ENCODE peak calls at places on chromosomes 1 and 21, in five cellular contexts. U, N, C, W and Q are unnamed samples.

GRCh38 chr1:29332204-29332603 is 95.9 kb downstream of the PTPRU start:
- DNase-seq in U (no peak), N (peak; percentile 26), C (peak; percentile 24), W (peak; percentile 22), Q (peak; percentile 52)

GRCh38 chr1:67041836-67042503 is 12.0 kb downstream of the SLC35D1 start:
- DNase-seq in U (no peak), N (no peak), C (no peak), W (no peak), Q (no peak)

GRCh38 chr1:78301141-78301540 is 189.6 kb upstream of the PTGFR start:
- DNase-seq in U (no peak), N (no peak), C (no peak), W (no peak), Q (no peak)

GRCh38 chr21:35229290-35229689 is 180.2 kb upstream of the RUNX1 start:
- DNase-seq in U (no peak), N (no peak), C (no peak), W (no peak), Q (no peak)

GRCh38 chr1:181014431-181015257 is 8.0 kb downstream of the STX6 start:
- DNase-seq in U (no peak), N (no peak), C (no peak), W (no peak), Q (no peak)

GRCh38 chr1:31548899-31549806 is 27.2 kb upstream of the TINAGL1 start:
- DNase-seq in U (peak; percentile 95), N (peak; percentile 84), C (peak; percentile 95), W (peak; percentile 88), Q (peak; percentile 86)

GRCh38 chr1:87305762-87306161 is 22.9 kb upstream of the LMO4 start:
- DNase-seq in U (no peak), N (no peak), C (no peak), W (no peak), Q (no peak)

GRCh38 chr1:65946960-65947359 is 154.3 kb downstream of the PDE4B start:
- DNase-seq in U (no peak), N (no peak), C (no peak), W (no peak), Q (no peak)

GRCh38 chr21:41162111-41162510 is 5.8 kb upstream of the BACE2 start:
- DNase-seq in U (no peak), N (no peak), C (no peak), W (no peak), Q (no peak)

GRCh38 chr1:218715961-218716669 is 371.0 kb downstream of the TGFB2 start:
- DNase-seq in U (no peak), N (no peak), C (no peak), W (no peak), Q (no peak)

GRCh38 chr1:118258975-118259374 is 73.9 kb upstream of the SPAG17 start:
- DNase-seq in U (no peak), N (no peak), C (no peak), W (no peak), Q (no peak)

GRCh38 chr1:167333114-167333513 is 112.4 kb downstream of the POU2F1 start:
- DNase-seq in U (no peak), N (no peak), C (no peak), W (no peak), Q (no peak)

GRCh38 chr1:240712014-240712731 is 100.2 kb upstream of the GREM2 start:
- DNase-seq in U (no peak), N (no peak), C (no peak), W (no peak), Q (no peak)

GRCh38 chr1:186302378-186302920 is 72.6 kb downstream of the TPR start:
- DNase-seq in U (no peak), N (no peak), C (no peak), W (no peak), Q (no peak)

GRCh38 chr1:87942165-87942564 is 613.5 kb downstream of the LMO4 start:
- DNase-seq in U (no peak), N (no peak), C (no peak), W (no peak), Q (peak; percentile 65)

GRCh38 chr1:13582713-13583443 is 754 bp upstream of the PDPN start:
- DNase-seq in U (no peak), N (no peak), C (no peak), W (no peak), Q (no peak)

GRCh38 chr1:231807498-231807897 is 180.9 kb downstream of the DISC1 start:
- DNase-seq in U (no peak), N (no peak), C (no peak), W (no peak), Q (no peak)

GRCh38 chr1:18419845-18420184 is 60.9 kb upstream of the KLHDC7A start:
- DNase-seq in U (no peak), N (no peak), C (no peak), W (no peak), Q (no peak)

GRCh38 chr1:3121401-3122215 is 52.6 kb downstream of the PRDM16 start:
- DNase-seq in U (no peak), N (no peak), C (no peak), W (no peak), Q (no peak)

GRCh38 chr1:19495000-19495656 is 9.8 kb upstream of the CAPZB start:
- DNase-seq in U (no peak), N (no peak), C (no peak), W (no peak), Q (no peak)

GRCh38 chr1:25628741-25629421 is 12.3 kb downstream of the MAN1C1 start:
- DNase-seq in U (no peak), N (no peak), C (no peak), W (no peak), Q (no peak)

DNA sequence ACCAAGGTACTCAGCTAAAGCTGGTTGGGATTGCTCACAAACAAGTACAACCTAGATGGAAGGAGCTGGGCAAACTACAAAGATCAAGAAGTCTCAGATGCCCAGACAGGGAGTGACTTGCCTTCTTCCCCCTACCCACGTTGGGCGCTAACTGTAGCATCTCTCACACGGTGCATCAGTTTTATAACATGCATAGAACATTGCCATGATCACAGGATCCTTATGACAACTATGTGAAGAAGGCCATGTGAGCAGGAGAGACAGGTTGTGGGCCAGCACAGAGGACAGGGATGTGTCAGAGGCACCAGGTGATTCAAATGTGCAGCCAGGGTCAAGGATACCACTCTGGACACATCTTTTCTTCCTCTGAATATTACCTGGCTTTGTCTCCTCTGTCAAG is 28.3 kb upstream of the CYP4B1 start:
- DNase-seq in U (no peak), N (no peak), C (no peak), W (no peak), Q (no peak)
- H3K9me3 ChIP-seq in U (peaks cover 46% of the 10 kb centered on the region), N (peaks cover 9% of the 10 kb centered on the region), C (peaks cover 25% of the 10 kb centered on the region), W (peaks cover 2% of the 10 kb centered on the region), Q (peaks cover 9% of the 10 kb centered on the region)

DNA sequence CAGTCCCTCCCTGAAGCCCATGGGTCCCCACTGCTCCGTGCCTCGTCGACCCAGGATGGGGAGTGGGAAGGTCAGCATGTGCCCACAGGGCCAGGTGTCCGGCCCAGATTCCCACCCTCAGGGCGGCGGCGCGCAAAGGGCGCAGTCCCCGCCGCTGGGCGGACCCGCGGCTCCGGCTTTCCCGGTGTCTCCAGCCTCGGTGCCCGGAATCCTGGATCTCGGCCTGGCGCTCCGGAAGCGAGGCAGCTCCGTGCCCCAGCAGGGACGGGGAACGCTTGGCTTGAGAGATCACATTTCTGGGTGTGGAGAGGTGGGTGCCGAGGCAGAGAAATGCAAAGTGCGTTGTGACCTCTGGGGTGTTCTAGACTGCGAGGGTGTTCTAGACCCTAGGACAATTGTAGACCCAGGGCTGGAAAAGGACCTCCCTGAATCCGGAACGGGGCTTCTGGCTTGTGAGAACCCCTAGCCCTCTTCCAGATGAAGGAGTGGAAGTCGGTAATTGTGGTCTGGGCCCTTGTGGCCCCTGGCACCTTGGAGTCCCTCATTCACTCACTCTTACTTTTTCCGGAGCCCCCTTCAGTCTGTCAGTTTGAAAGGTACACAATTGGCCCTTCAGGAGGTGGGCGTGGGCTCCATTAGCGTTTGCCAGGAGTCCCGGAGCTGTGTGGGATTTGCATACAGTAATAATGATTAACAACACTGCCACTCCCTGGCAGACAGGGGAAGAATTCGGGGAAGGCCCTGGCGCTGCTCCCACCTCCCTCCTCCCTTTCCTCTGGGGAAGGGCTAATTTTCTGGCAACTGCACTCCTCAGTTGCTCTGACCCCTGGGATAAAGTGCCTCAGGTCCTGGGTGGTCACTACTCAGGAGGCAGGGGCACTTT is 1.7 kb upstream of the KCND3 start:
- DNase-seq in U (peak; percentile 86), N (peak; percentile 54), C (peak; percentile 72), W (peak; percentile 5), Q (peak; percentile 84)
- TF ChIP-seq POLR2AphosphoS5 in U (no peak), N (no peak), C (peak; percentile 60), W (no peak), Q (peak; percentile 68)

DNA sequence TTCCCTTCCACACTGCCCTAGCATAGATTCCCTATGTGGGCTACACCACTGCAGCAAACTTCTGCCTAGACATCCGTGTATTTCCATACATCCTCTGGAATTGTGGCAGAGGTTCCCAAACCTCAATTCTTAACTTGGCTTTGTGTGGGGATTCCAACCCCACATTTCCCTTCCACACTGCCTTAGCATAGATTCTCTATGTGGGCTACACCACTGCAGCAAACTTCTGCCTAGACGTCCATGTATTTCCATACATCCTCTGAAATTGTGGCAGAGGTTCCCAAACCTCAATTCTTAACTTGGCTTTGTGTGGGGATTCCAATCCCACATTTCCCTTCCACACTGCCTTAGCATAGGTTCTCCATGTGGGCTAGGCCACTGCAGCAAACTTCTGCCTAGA is 31.4 kb downstream of the ZNF670 start:
- DNase-seq in U (no peak), N (no peak), C (no peak), W (no peak), Q (no peak)
- H3K9me3 ChIP-seq in U (peaks cover 84% of the 10 kb centered on the region), N (peaks cover 38% of the 10 kb centered on the region), C (peaks cover 56% of the 10 kb centered on the region), W (no peaks in the 10 kb centered on the region), Q (peaks cover 43% of the 10 kb centered on the region)

GRCh38 chr1:223771814-223772770 is 59.8 kb downstream of the CAPN2 start:
- DNase-seq in U (no peak), N (peak; percentile 80), C (no peak), W (peak; percentile 95), Q (peak; percentile 25)

GRCh38 chr1:223771469-223771813 is 59.1 kb downstream of the CAPN2 start:
- DNase-seq in U (no peak), N (no peak), C (no peak), W (no peak), Q (no peak)

GRCh38 chr1:223774133-223774811 is 61.9 kb downstream of the CAPN2 start:
- DNase-seq in U (no peak), N (no peak), C (no peak), W (no peak), Q (peak; percentile 56)

GRCh38 chr1:223772771-223773160 is 60.4 kb downstream of the CAPN2 start:
- DNase-seq in U (no peak), N (no peak), C (no peak), W (no peak), Q (peak; percentile 30)

DNA sequence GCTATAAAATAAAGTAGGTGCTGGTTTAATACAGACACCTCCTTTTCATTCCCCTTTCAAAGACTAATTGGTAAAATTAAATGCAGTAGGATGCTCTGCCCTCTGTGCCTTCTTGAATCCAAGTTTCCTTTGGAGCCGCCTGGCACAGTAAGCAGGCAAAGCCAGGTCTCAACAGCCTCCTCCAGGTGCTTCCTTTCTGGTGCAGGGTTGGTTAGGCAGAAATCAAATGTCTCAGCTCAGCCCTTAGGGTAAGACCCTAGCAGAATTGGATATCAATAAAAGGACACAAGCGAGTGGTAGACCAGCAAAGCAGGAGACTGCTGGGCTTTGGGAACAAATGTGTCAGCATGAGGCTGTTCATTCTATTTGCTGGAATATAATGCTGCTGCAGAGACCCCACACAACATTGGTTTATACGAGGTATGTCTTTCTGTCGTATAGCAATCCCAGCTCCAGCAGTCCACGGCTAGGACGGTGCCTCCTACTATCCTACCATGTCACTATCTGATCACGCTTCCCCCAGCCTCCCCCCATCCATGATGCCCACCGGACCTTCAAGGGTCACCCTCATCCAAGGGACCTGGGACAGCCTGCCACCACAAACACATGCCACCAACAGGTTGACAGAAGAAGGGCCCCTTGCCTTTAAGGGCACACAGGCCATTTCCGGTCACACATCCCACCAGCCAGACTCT is 58.4 kb downstream of the CAPN2 start:
- DNase-seq in U (no peak), N (no peak), C (no peak), W (peak; percentile 46), Q (peak; percentile 50)
- TF ChIP-seq POLR2AphosphoS5 in U (no peak), N (no peak), C (no peak), W (peak; percentile 8), Q (no peak)

GRCh38 chr1:94258873-94259331 is 21.5 kb upstream of the ARHGAP29 start:
- DNase-seq in U (no peak), N (peak; percentile 71), C (peak; percentile 26), W (peak; percentile 85), Q (peak; percentile 88)
- H3K9me3 ChIP-seq in U (no peaks in the 10 kb centered on the region), N (no peaks in the 10 kb centered on the region), C (no peaks in the 10 kb centered on the region), W (no peaks in the 10 kb centered on the region), Q (no peaks in the 10 kb centered on the region)